ENCODE peak calls at places on chromosomes 3 and 15, in four cellular contexts. One of them, this sample, is unnamed.

GRCh38 chr3:54138937-54139547 is 16.7 kb downstream of the CACNA2D3 start:
- DNase-seq in esophagus muscularis mucosa: no peak
- DNase-seq in RPMI8226: no peak
- DNase-seq in HuH-7.5: no peak
- DNase-seq in this sample: no peak

GRCh38 chr3:123284399-123285010 is 82.8 kb downstream of the SEC22A start:
- DNase-seq in HuH-7.5: no peak
- DNase-seq in esophagus muscularis mucosa: peak
- DNase-seq in RPMI8226: peak
- DNase-seq in this sample: no peak

GRCh38 chr15:67048281-67049279 is 16.8 kb upstream of the SMAD3 start:
- DNase-seq in esophagus muscularis mucosa: no peak
- DNase-seq in RPMI8226: no peak
- DNase-seq in HuH-7.5: no peak
- DNase-seq in this sample: no peak

GRCh38 chr3:125212509-125213372 is at the start of gene SLC12A8:
- DNase-seq in esophagus muscularis mucosa: no peak
- DNase-seq in HuH-7.5: peak
- DNase-seq in RPMI8226: peak
- DNase-seq in this sample: no peak

GRCh38 chr3:101466465-101467309 is 46.3 kb downstream of the SENP7 start:
- DNase-seq in RPMI8226: no peak
- DNase-seq in HuH-7.5: no peak
- DNase-seq in esophagus muscularis mucosa: no peak
- DNase-seq in this sample: no peak

GRCh38 chr15:90029024-90029423 is 27.9 kb downstream of the ZNF710 start:
- DNase-seq in HuH-7.5: peak
- DNase-seq in esophagus muscularis mucosa: no peak
- DNase-seq in RPMI8226: no peak
- DNase-seq in this sample: no peak

GRCh38 chr3:155960060-155960459 is 89.6 kb downstream of the GMPS start:
- DNase-seq in RPMI8226: no peak
- DNase-seq in esophagus muscularis mucosa: no peak
- DNase-seq in HuH-7.5: no peak
- DNase-seq in this sample: no peak

GRCh38 chr3:134901461-134901860 is 106.4 kb downstream of the EPHB1 start:
- DNase-seq in RPMI8226: no peak
- DNase-seq in esophagus muscularis mucosa: no peak
- DNase-seq in HuH-7.5: no peak
- DNase-seq in this sample: no peak

GRCh38 chr3:71690222-71690821 is 34.9 kb downstream of the EIF4E3 start:
- DNase-seq in RPMI8226: no peak
- DNase-seq in HuH-7.5: no peak
- DNase-seq in esophagus muscularis mucosa: no peak
- DNase-seq in this sample: no peak

GRCh38 chr15:84821501-84822021 is 4.4 kb downstream of the ALPK3 start:
- DNase-seq in RPMI8226: no peak
- DNase-seq in HuH-7.5: no peak
- DNase-seq in esophagus muscularis mucosa: no peak
- DNase-seq in this sample: no peak

GRCh38 chr15:57902155-57902554 is 163.4 kb downstream of the ALDH1A2 start:
- DNase-seq in RPMI8226: no peak
- DNase-seq in HuH-7.5: no peak
- DNase-seq in esophagus muscularis mucosa: no peak
- DNase-seq in this sample: no peak

GRCh38 chr3:4895848-4896247 is 83.4 kb upstream of the BHLHE40 start:
- DNase-seq in HuH-7.5: no peak
- DNase-seq in RPMI8226: no peak
- DNase-seq in esophagus muscularis mucosa: no peak
- DNase-seq in this sample: no peak

GRCh38 chr3:71701251-71701650 is 24.0 kb downstream of the EIF4E3 start:
- DNase-seq in HuH-7.5: no peak
- DNase-seq in RPMI8226: no peak
- DNase-seq in esophagus muscularis mucosa: peak
- DNase-seq in this sample: no peak

GRCh38 chr15:52370010-52370409 is 74.4 kb upstream of the MYO5C start:
- DNase-seq in HuH-7.5: no peak
- DNase-seq in esophagus muscularis mucosa: no peak
- DNase-seq in RPMI8226: no peak
- DNase-seq in this sample: no peak

This sample was measured in NCI-H524 treated with DMSO at 0.1 percent for 48 hours.